ENCODE peak calls at places on chromosomes 7 and 10, in nine cellular contexts. One of them, this sample, is unnamed.

GRCh38 chr7:73512018-73512780 is 9.9 kb downstream of the BAZ1B start:
- DNase-seq in fibroblast of lung: peak
- DNase-seq in AG09309: no peak
- DNase-seq in mammary epithelial cell: no peak
- DNase-seq in adrenal gland: no peak
- DNase-seq in SJSA1: no peak
- DNase-seq in lower lobe of right lung: no peak
- DNase-seq in PC-3: no peak
- DNase-seq in brain microvascular endothelial cell: peak
- DNase-seq in this sample: no peak

GRCh38 chr7:132647311-132647710 is 71.0 kb upstream of the PLXNA4 start:
- DNase-seq in fibroblast of lung: no peak
- DNase-seq in AG09309: no peak
- DNase-seq in mammary epithelial cell: no peak
- DNase-seq in adrenal gland: no peak
- DNase-seq in SJSA1: no peak
- DNase-seq in lower lobe of right lung: no peak
- DNase-seq in PC-3: no peak
- DNase-seq in brain microvascular endothelial cell: no peak
- DNase-seq in this sample: no peak

GRCh38 chr10:27439101-27439500 is 65.0 kb upstream of the RAB18 start:
- DNase-seq in fibroblast of lung: no peak
- DNase-seq in AG09309: no peak
- DNase-seq in mammary epithelial cell: peak
- DNase-seq in adrenal gland: no peak
- DNase-seq in SJSA1: no peak
- DNase-seq in lower lobe of right lung: no peak
- DNase-seq in PC-3: no peak
- DNase-seq in brain microvascular endothelial cell: no peak
- DNase-seq in this sample: peak

GRCh38 chr7:44631458-44632115 is 25.2 kb downstream of the OGDH start:
- DNase-seq in fibroblast of lung: peak
- DNase-seq in AG09309: no peak
- DNase-seq in mammary epithelial cell: no peak
- DNase-seq in adrenal gland: no peak
- DNase-seq in SJSA1: no peak
- DNase-seq in lower lobe of right lung: no peak
- DNase-seq in PC-3: no peak
- DNase-seq in brain microvascular endothelial cell: no peak
- DNase-seq in this sample: no peak

GRCh38 chr10:128016423-128017060 is 109.6 kb downstream of the PTPRE start:
- DNase-seq in fibroblast of lung: no peak
- DNase-seq in AG09309: no peak
- DNase-seq in mammary epithelial cell: no peak
- DNase-seq in adrenal gland: no peak
- DNase-seq in SJSA1: no peak
- DNase-seq in lower lobe of right lung: no peak
- DNase-seq in PC-3: no peak
- DNase-seq in brain microvascular endothelial cell: no peak
- DNase-seq in this sample: no peak

GRCh38 chr10:93074137-93074596 is 474 bp downstream of the CYP26A1 start:
- DNase-seq in fibroblast of lung: no peak
- DNase-seq in AG09309: no peak
- DNase-seq in mammary epithelial cell: no peak
- DNase-seq in adrenal gland: no peak
- DNase-seq in SJSA1: peak
- DNase-seq in lower lobe of right lung: no peak
- DNase-seq in PC-3: peak
- DNase-seq in brain microvascular endothelial cell: no peak
- DNase-seq in this sample: no peak

GRCh38 chr10:119284679-119285096 is 77.3 kb downstream of the GRK5 start:
- DNase-seq in fibroblast of lung: no peak
- DNase-seq in AG09309: no peak
- DNase-seq in mammary epithelial cell: no peak
- DNase-seq in adrenal gland: no peak
- DNase-seq in SJSA1: no peak
- DNase-seq in lower lobe of right lung: peak
- DNase-seq in PC-3: no peak
- DNase-seq in brain microvascular endothelial cell: no peak
- DNase-seq in this sample: no peak

GRCh38 chr7:134781171-134781570 is 1.7 kb downstream of the CALD1 start:
- DNase-seq in fibroblast of lung: no peak
- DNase-seq in AG09309: no peak
- DNase-seq in mammary epithelial cell: no peak
- DNase-seq in adrenal gland: no peak
- DNase-seq in SJSA1: no peak
- DNase-seq in lower lobe of right lung: no peak
- DNase-seq in PC-3: no peak
- DNase-seq in brain microvascular endothelial cell: no peak
- DNase-seq in this sample: no peak

GRCh38 chr7:128150223-128150622 is 90.9 kb upstream of the LEP start:
- DNase-seq in fibroblast of lung: no peak
- DNase-seq in AG09309: no peak
- DNase-seq in mammary epithelial cell: no peak
- DNase-seq in adrenal gland: no peak
- DNase-seq in SJSA1: no peak
- DNase-seq in lower lobe of right lung: no peak
- DNase-seq in PC-3: no peak
- DNase-seq in brain microvascular endothelial cell: no peak
- DNase-seq in this sample: no peak

GRCh38 chr10:69939033-69939432 is 113.6 kb upstream of the MACROH2A2 start:
- DNase-seq in fibroblast of lung: no peak
- DNase-seq in AG09309: no peak
- DNase-seq in mammary epithelial cell: no peak
- DNase-seq in adrenal gland: no peak
- DNase-seq in SJSA1: no peak
- DNase-seq in lower lobe of right lung: no peak
- DNase-seq in PC-3: no peak
- DNase-seq in brain microvascular endothelial cell: no peak
- DNase-seq in this sample: no peak

GRCh38 chr7:35825984-35826383 is 25.1 kb downstream of the SEPTIN7 start:
- DNase-seq in fibroblast of lung: no peak
- DNase-seq in AG09309: no peak
- DNase-seq in mammary epithelial cell: no peak
- DNase-seq in adrenal gland: no peak
- DNase-seq in SJSA1: no peak
- DNase-seq in lower lobe of right lung: no peak
- DNase-seq in PC-3: no peak
- DNase-seq in brain microvascular endothelial cell: no peak
- DNase-seq in this sample: no peak

GRCh38 chr10:130109796-130110235 is 814 bp downstream of the C10orf143 start:
- DNase-seq in fibroblast of lung: peak
- DNase-seq in AG09309: peak
- DNase-seq in mammary epithelial cell: peak
- DNase-seq in adrenal gland: peak
- DNase-seq in SJSA1: peak
- DNase-seq in lower lobe of right lung: no peak
- DNase-seq in PC-3: peak
- DNase-seq in brain microvascular endothelial cell: peak
- DNase-seq in this sample: peak

DNA sequence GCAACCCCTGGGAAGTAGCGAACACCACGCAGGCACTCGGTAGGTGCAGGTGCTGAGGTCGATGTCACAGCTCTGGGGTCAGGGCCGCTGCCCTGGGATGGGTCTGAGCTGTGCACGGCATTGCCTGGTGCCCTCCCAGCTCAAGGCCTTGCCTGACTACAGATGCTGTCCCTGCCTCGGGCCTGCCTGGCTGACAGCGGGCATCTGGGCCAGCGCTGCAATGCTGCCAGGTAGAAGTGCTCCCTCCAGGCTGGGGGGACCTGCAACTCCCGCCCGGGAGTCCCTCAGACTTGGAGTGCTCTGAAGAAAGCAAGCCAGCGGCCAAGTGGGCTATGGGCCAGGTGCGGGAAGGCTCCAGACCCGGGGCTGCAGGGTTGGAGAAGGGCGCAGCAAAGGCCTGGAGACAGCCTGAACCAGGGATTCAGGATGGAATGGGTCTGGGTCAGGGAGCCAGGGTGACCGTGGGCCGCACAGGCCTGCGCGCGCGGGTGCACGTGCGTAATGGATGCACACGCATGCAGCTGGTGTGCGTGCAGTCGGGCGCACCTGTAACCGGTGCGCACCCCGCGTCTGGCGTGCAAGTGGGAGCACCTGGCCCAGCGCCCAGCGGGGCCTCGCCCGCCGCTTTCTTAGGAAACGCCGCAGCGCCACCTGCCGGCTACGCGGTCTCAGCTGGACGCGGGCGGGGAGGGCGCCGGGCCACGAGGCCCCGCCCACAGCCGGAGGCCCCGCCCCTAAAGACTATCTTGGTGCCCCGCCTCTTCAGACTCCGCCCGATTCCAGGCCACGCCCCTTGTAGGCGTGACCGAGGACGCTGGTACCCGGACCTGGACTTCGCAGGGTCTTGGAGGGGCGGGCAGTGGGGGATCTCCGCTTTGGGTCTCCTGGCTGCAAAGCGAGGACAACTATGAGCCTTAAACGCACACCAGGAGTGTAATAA is 46.7 kb downstream of the MICALL2 start:
- DNase-seq in fibroblast of lung: peak
- DNase-seq in AG09309: no peak
- DNase-seq in mammary epithelial cell: peak
- DNase-seq in adrenal gland: peak
- DNase-seq in SJSA1: peak
- DNase-seq in lower lobe of right lung: peak
- DNase-seq in PC-3: peak
- DNase-seq in brain microvascular endothelial cell: peak
- DNase-seq in this sample: peak
- H3K4me3 ChIP-seq in fibroblast of lung: no peak
- H3K4me3 ChIP-seq in AG09309: no peak
- H3K4me3 ChIP-seq in mammary epithelial cell: no peak
- H3K4me3 ChIP-seq in adrenal gland: no peak
- H3K4me3 ChIP-seq in SJSA1: no peak
- H3K4me3 ChIP-seq in lower lobe of right lung: peak
- H3K4me3 ChIP-seq in PC-3: peak
- H3K4me3 ChIP-seq in brain microvascular endothelial cell: no peak
- H3K4me3 ChIP-seq in this sample: no peak

GRCh38 chr10:12843296-12843945 is 158.1 kb downstream of the CCDC3 start:
- DNase-seq in fibroblast of lung: no peak
- DNase-seq in AG09309: no peak
- DNase-seq in mammary epithelial cell: no peak
- DNase-seq in adrenal gland: no peak
- DNase-seq in SJSA1: no peak
- DNase-seq in lower lobe of right lung: no peak
- DNase-seq in PC-3: no peak
- DNase-seq in brain microvascular endothelial cell: no peak
- DNase-seq in this sample: no peak
- H3K4me3 ChIP-seq in fibroblast of lung: no peak
- H3K4me3 ChIP-seq in AG09309: no peak
- H3K4me3 ChIP-seq in mammary epithelial cell: no peak
- H3K4me3 ChIP-seq in adrenal gland: no peak
- H3K4me3 ChIP-seq in SJSA1: no peak
- H3K4me3 ChIP-seq in lower lobe of right lung: no peak
- H3K4me3 ChIP-seq in PC-3: no peak
- H3K4me3 ChIP-seq in brain microvascular endothelial cell: no peak
- H3K4me3 ChIP-seq in this sample: no peak

DNA sequence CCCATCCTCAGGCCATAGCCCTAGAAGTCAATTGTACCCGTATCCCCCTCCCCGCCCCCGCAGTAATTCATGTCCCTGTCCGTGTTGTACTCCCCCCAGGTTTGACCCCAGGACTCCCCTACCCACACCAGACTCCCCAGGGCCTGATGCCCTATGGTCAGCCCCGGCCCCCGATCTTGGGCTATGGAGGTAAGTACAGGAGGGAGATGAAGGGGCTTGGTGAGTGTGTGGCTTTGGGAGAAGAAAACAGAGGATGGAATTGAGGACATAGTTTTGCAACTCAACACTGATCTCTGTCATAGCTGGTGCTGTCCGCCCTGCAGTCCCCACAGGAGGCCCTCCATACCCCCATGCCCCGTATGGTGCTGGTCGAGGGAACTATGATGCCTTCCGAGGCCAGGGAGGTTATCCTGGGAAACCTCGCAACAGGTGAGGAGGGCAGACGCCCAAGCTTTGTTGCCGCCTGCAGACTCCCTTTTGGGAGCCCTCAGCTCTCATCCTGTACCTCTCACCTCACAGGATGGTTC is 1.5 kb downstream of the UFSP1 start:
- DNase-seq in fibroblast of lung: no peak
- DNase-seq in AG09309: no peak
- DNase-seq in mammary epithelial cell: no peak
- DNase-seq in adrenal gland: no peak
- DNase-seq in SJSA1: no peak
- DNase-seq in lower lobe of right lung: no peak
- DNase-seq in PC-3: no peak
- DNase-seq in brain microvascular endothelial cell: no peak
- DNase-seq in this sample: no peak
- H3K4me3 ChIP-seq in fibroblast of lung: no peak
- H3K4me3 ChIP-seq in AG09309: peak
- H3K4me3 ChIP-seq in mammary epithelial cell: no peak
- H3K4me3 ChIP-seq in adrenal gland: no peak
- H3K4me3 ChIP-seq in SJSA1: no peak
- H3K4me3 ChIP-seq in lower lobe of right lung: no peak
- H3K4me3 ChIP-seq in PC-3: peak
- H3K4me3 ChIP-seq in brain microvascular endothelial cell: peak
- H3K4me3 ChIP-seq in this sample: no peak

GRCh38 chr7:151006590-151007300 is 15.9 kb downstream of the NOS3 start:
- DNase-seq in fibroblast of lung: no peak
- DNase-seq in AG09309: no peak
- DNase-seq in mammary epithelial cell: no peak
- DNase-seq in adrenal gland: no peak
- DNase-seq in SJSA1: no peak
- DNase-seq in lower lobe of right lung: no peak
- DNase-seq in PC-3: no peak
- DNase-seq in brain microvascular endothelial cell: no peak
- DNase-seq in this sample: no peak

GRCh38 chr7:151009340-151010001 is 14.8 kb downstream of the ATG9B start:
- DNase-seq in fibroblast of lung: no peak
- DNase-seq in AG09309: no peak
- DNase-seq in mammary epithelial cell: no peak
- DNase-seq in adrenal gland: no peak
- DNase-seq in SJSA1: no peak
- DNase-seq in lower lobe of right lung: no peak
- DNase-seq in PC-3: no peak
- DNase-seq in brain microvascular endothelial cell: no peak
- DNase-seq in this sample: no peak

GRCh38 chr7:151007469-151007898 is 16.7 kb downstream of the NOS3 start:
- DNase-seq in fibroblast of lung: no peak
- DNase-seq in AG09309: no peak
- DNase-seq in mammary epithelial cell: no peak
- DNase-seq in adrenal gland: no peak
- DNase-seq in SJSA1: no peak
- DNase-seq in lower lobe of right lung: no peak
- DNase-seq in PC-3: no peak
- DNase-seq in brain microvascular endothelial cell: no peak
- DNase-seq in this sample: no peak

GRCh38 chr7:151008511-151009323 is 15.6 kb downstream of the ATG9B start:
- DNase-seq in fibroblast of lung: peak
- DNase-seq in AG09309: no peak
- DNase-seq in mammary epithelial cell: no peak
- DNase-seq in adrenal gland: peak
- DNase-seq in SJSA1: peak
- DNase-seq in lower lobe of right lung: peak
- DNase-seq in PC-3: no peak
- DNase-seq in brain microvascular endothelial cell: no peak
- DNase-seq in this sample: peak

DNA sequence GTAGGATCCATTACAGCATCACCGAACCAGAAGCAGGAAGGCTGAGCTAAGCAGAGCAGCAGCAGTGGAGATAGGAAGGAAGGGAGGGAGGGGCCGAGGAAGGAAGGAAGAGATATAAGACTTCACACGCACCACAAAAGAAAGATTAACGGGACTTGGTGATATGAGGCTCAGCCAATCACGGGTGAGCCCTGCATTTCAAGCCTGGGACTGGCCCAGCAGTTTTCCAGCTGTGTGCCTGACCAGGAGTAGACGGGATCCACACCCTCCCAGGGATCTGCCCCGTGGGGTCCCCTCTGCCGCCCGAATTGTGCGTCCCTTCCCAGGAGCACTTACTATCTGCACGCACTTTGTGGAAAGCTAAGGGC is 16.2 kb downstream of the ATG9B start:
- DNase-seq in fibroblast of lung: no peak
- DNase-seq in AG09309: no peak
- DNase-seq in mammary epithelial cell: no peak
- DNase-seq in adrenal gland: no peak
- DNase-seq in SJSA1: no peak
- DNase-seq in lower lobe of right lung: no peak
- DNase-seq in PC-3: no peak
- DNase-seq in brain microvascular endothelial cell: no peak
- DNase-seq in this sample: no peak
- H3K4me3 ChIP-seq in fibroblast of lung: no peak
- H3K4me3 ChIP-seq in AG09309: no peak
- H3K4me3 ChIP-seq in mammary epithelial cell: no peak
- H3K4me3 ChIP-seq in adrenal gland: no peak
- H3K4me3 ChIP-seq in SJSA1: no peak
- H3K4me3 ChIP-seq in lower lobe of right lung: peak
- H3K4me3 ChIP-seq in PC-3: no peak
- H3K4me3 ChIP-seq in brain microvascular endothelial cell: no peak
- H3K4me3 ChIP-seq in this sample: no peak

This sample was measured in epithelial cell of esophagus.